ENCODE peak calls at places on chromosomes 4 and X, in eight cellular contexts. D, Y, A, P, F, H, U and E are unnamed samples.

GRCh38 chrX:106932960-106933537 is 12.8 kb downstream of the CLDN2 start:
- DNase-seq in H (no peak), U (peak), D (no peak), F (no peak), P (no peak), A (no peak), Y (no peak), E (no peak)

GRCh38 chr4:141056473-141056872 is 76.8 kb downstream of the RNF150 start:
- DNase-seq in F (no peak), Y (no peak), D (no peak), P (no peak), H (no peak), U (no peak), A (no peak), E (no peak)

GRCh38 chr4:930827-931193 is 1.3 kb downstream of the GAK start:
- DNase-seq in A (no peak), H (no peak), P (no peak), F (no peak), Y (no peak), U (no peak), D (no peak), E (no peak)

GRCh38 chr4:168610911-168611530 is 114.2 kb downstream of the PALLD start:
- DNase-seq in Y (no peak), A (no peak), F (no peak), H (no peak), P (no peak), U (no peak), D (no peak), E (no peak)

GRCh38 chr4:55925235-55925634 is 23.5 kb upstream of the CEP135 start:
- DNase-seq in U (no peak), P (no peak), A (no peak), Y (no peak), D (no peak), F (no peak), H (no peak), E (no peak)

GRCh38 chr4:72418458-72418857 is 150.6 kb downstream of the ADAMTS3 start:
- DNase-seq in P (no peak), U (peak), D (no peak), Y (peak), H (no peak), F (peak), A (peak), E (no peak)

GRCh38 chr4:86092684-86093083 is 267.2 kb downstream of the MAPK10 start:
- DNase-seq in P (no peak), Y (peak), H (no peak), D (no peak), A (peak), F (no peak), U (peak), E (peak)

GRCh38 chr4:144411119-144411518 is 234.8 kb upstream of the HHIP start:
- DNase-seq in P (no peak), A (no peak), D (no peak), H (no peak), Y (no peak), U (no peak), F (no peak), E (no peak)

GRCh38 chr4:41257257-41257900 is 651 bp downstream of the UCHL1 start:
- DNase-seq in F (peak), Y (peak), A (peak), P (peak), U (peak), D (peak), H (no peak), E (no peak)

GRCh38 chr4:83725076-83726074 is 189.5 kb downstream of the GPAT3 start:
- DNase-seq in D (no peak), P (no peak), A (no peak), F (no peak), Y (no peak), U (no peak), H (no peak), E (no peak)

GRCh38 chrX:52420824-52421443 is 52.1 kb downstream of the XAGE2 start:
- DNase-seq in P (no peak), U (peak), F (no peak), H (no peak), D (no peak), A (no peak), Y (peak), E (no peak)

GRCh38 chr4:176377705-176378302 is 58.0 kb downstream of the SPCS3 start:
- DNase-seq in D (no peak), H (no peak), U (peak), P (no peak), A (peak), F (no peak), Y (peak), E (peak)

GRCh38 chrX:56733459-56734046 is 4.5 kb downstream of the NBDY start:
- DNase-seq in A (no peak), P (no peak), U (peak), H (no peak), D (peak), Y (peak), F (peak), E (no peak)